ENCODE peak calls at places on chromosomes 4 and X, in nine cellular contexts. One of them, this sample, is unnamed.

GRCh38 chrX:1215123-1215823 is 2.8 kb upstream of the CRLF2 start:
- DNase-seq in erythroblast: no peak
- DNase-seq in H1: no peak
- DNase-seq in HCT116: no peak
- DNase-seq in GM12892: no peak
- DNase-seq in body of pancreas: no peak
- DNase-seq in right lobe of liver: no peak
- DNase-seq in prostate gland: no peak
- DNase-seq in GM12891: no peak
- DNase-seq in this sample: no peak

GRCh38 chr4:3307891-3308575 is 15.2 kb downstream of the RGS12 start:
- DNase-seq in erythroblast: no peak
- DNase-seq in H1: no peak
- DNase-seq in HCT116: no peak
- DNase-seq in GM12892: no peak
- DNase-seq in body of pancreas: peak
- DNase-seq in right lobe of liver: peak
- DNase-seq in prostate gland: no peak
- DNase-seq in GM12891: no peak
- DNase-seq in this sample: no peak

GRCh38 chr4:85474356-85474755 is 594 bp upstream of the ARHGAP24 start:
- DNase-seq in erythroblast: no peak
- DNase-seq in H1: no peak
- DNase-seq in HCT116: no peak
- DNase-seq in GM12892: no peak
- DNase-seq in body of pancreas: no peak
- DNase-seq in right lobe of liver: no peak
- DNase-seq in prostate gland: no peak
- DNase-seq in GM12891: no peak
- DNase-seq in this sample: no peak

GRCh38 chr4:145183023-145183422 is 2.6 kb upstream of the OTUD4 start:
- DNase-seq in erythroblast: no peak
- DNase-seq in H1: no peak
- DNase-seq in HCT116: no peak
- DNase-seq in GM12892: no peak
- DNase-seq in body of pancreas: no peak
- DNase-seq in right lobe of liver: no peak
- DNase-seq in prostate gland: no peak
- DNase-seq in GM12891: no peak
- DNase-seq in this sample: no peak

GRCh38 chr4:80365928-80366327 is 30.4 kb downstream of the CFAP299 start:
- DNase-seq in erythroblast: peak
- DNase-seq in H1: no peak
- DNase-seq in HCT116: peak
- DNase-seq in GM12892: no peak
- DNase-seq in body of pancreas: peak
- DNase-seq in right lobe of liver: no peak
- DNase-seq in prostate gland: peak
- DNase-seq in GM12891: no peak
- DNase-seq in this sample: peak

GRCh38 chr4:184538023-184538599 is 63.8 kb upstream of the IRF2 start:
- DNase-seq in erythroblast: peak
- DNase-seq in H1: no peak
- DNase-seq in HCT116: peak
- DNase-seq in GM12892: no peak
- DNase-seq in body of pancreas: peak
- DNase-seq in right lobe of liver: peak
- DNase-seq in prostate gland: peak
- DNase-seq in GM12891: peak
- DNase-seq in this sample: peak

GRCh38 chr4:109302366-109303140 is at the start of gene COL25A1:
- DNase-seq in erythroblast: peak
- DNase-seq in H1: peak
- DNase-seq in HCT116: no peak
- DNase-seq in GM12892: peak
- DNase-seq in body of pancreas: peak
- DNase-seq in right lobe of liver: peak
- DNase-seq in prostate gland: peak
- DNase-seq in GM12891: peak
- DNase-seq in this sample: no peak

GRCh38 chr4:175509320-175509719 is 302.7 kb downstream of the GPM6A start:
- DNase-seq in erythroblast: no peak
- DNase-seq in H1: peak
- DNase-seq in HCT116: peak
- DNase-seq in GM12892: no peak
- DNase-seq in body of pancreas: no peak
- DNase-seq in right lobe of liver: no peak
- DNase-seq in prostate gland: no peak
- DNase-seq in GM12891: no peak
- DNase-seq in this sample: no peak

GRCh38 chr4:156084312-156084811 is 130.7 kb upstream of the CTSO start:
- DNase-seq in erythroblast: no peak
- DNase-seq in H1: no peak
- DNase-seq in HCT116: no peak
- DNase-seq in GM12892: no peak
- DNase-seq in body of pancreas: no peak
- DNase-seq in right lobe of liver: no peak
- DNase-seq in prostate gland: no peak
- DNase-seq in GM12891: no peak
- DNase-seq in this sample: no peak

GRCh38 chrX:16457239-16457638 is 192.7 kb upstream of the S100G start:
- DNase-seq in erythroblast: no peak
- DNase-seq in H1: no peak
- DNase-seq in HCT116: no peak
- DNase-seq in GM12892: no peak
- DNase-seq in body of pancreas: no peak
- DNase-seq in right lobe of liver: no peak
- DNase-seq in prostate gland: no peak
- DNase-seq in GM12891: no peak
- DNase-seq in this sample: no peak

GRCh38 chr4:177322156-177322685 is 12.5 kb downstream of the NEIL3 start:
- DNase-seq in erythroblast: no peak
- DNase-seq in H1: no peak
- DNase-seq in HCT116: no peak
- DNase-seq in GM12892: no peak
- DNase-seq in body of pancreas: no peak
- DNase-seq in right lobe of liver: no peak
- DNase-seq in prostate gland: no peak
- DNase-seq in GM12891: no peak
- DNase-seq in this sample: no peak

GRCh38 chr4:154743683-154744340 is at the start of gene LRAT:
- DNase-seq in erythroblast: peak
- DNase-seq in H1: peak
- DNase-seq in HCT116: peak
- DNase-seq in GM12892: no peak
- DNase-seq in body of pancreas: peak
- DNase-seq in right lobe of liver: peak
- DNase-seq in prostate gland: peak
- DNase-seq in GM12891: peak
- DNase-seq in this sample: no peak

GRCh38 chr4:108544504-108544903 is 75.9 kb upstream of the RPL34 start:
- DNase-seq in erythroblast: no peak
- DNase-seq in H1: no peak
- DNase-seq in HCT116: no peak
- DNase-seq in GM12892: no peak
- DNase-seq in body of pancreas: no peak
- DNase-seq in right lobe of liver: no peak
- DNase-seq in prostate gland: no peak
- DNase-seq in GM12891: no peak
- DNase-seq in this sample: no peak

GRCh38 chr4:139554726-139555072 is 1.3 kb downstream of the SETD7 start:
- DNase-seq in erythroblast: no peak
- DNase-seq in H1: no peak
- DNase-seq in HCT116: no peak
- DNase-seq in GM12892: no peak
- DNase-seq in body of pancreas: no peak
- DNase-seq in right lobe of liver: no peak
- DNase-seq in prostate gland: no peak
- DNase-seq in GM12891: no peak
- DNase-seq in this sample: no peak

GRCh38 chrX:53654378-53654777 is 32.1 kb downstream of the HUWE1 start:
- DNase-seq in erythroblast: no peak
- DNase-seq in H1: no peak
- DNase-seq in HCT116: no peak
- DNase-seq in GM12892: no peak
- DNase-seq in body of pancreas: no peak
- DNase-seq in right lobe of liver: no peak
- DNase-seq in prostate gland: no peak
- DNase-seq in GM12891: no peak
- DNase-seq in this sample: no peak

GRCh38 chrX:66163447-66163846 is 600 bp upstream of the HEPH start:
- DNase-seq in erythroblast: no peak
- DNase-seq in H1: no peak
- DNase-seq in HCT116: no peak
- DNase-seq in GM12892: no peak
- DNase-seq in body of pancreas: no peak
- DNase-seq in right lobe of liver: no peak
- DNase-seq in prostate gland: no peak
- DNase-seq in GM12891: no peak
- DNase-seq in this sample: no peak

GRCh38 chr4:105896984-105897760 is 1.9 kb downstream of the NPNT start:
- DNase-seq in erythroblast: no peak
- DNase-seq in H1: no peak
- DNase-seq in HCT116: no peak
- DNase-seq in GM12892: no peak
- DNase-seq in body of pancreas: no peak
- DNase-seq in right lobe of liver: no peak
- DNase-seq in prostate gland: no peak
- DNase-seq in GM12891: no peak
- DNase-seq in this sample: no peak

GRCh38 chr4:159296061-159296460 is 193.2 kb downstream of the RAPGEF2 start:
- DNase-seq in erythroblast: peak
- DNase-seq in H1: no peak
- DNase-seq in HCT116: no peak
- DNase-seq in GM12892: no peak
- DNase-seq in body of pancreas: no peak
- DNase-seq in right lobe of liver: no peak
- DNase-seq in prostate gland: no peak
- DNase-seq in GM12891: no peak
- DNase-seq in this sample: no peak

GRCh38 chr4:97987019-97987648 is 156.1 kb downstream of the STPG2 start:
- DNase-seq in erythroblast: peak
- DNase-seq in H1: no peak
- DNase-seq in HCT116: peak
- DNase-seq in GM12892: no peak
- DNase-seq in body of pancreas: no peak
- DNase-seq in right lobe of liver: no peak
- DNase-seq in prostate gland: no peak
- DNase-seq in GM12891: no peak
- DNase-seq in this sample: no peak

GRCh38 chrX:155645180-155645579 is 32.4 kb upstream of the TMLHE start:
- DNase-seq in erythroblast: no peak
- DNase-seq in H1: no peak
- DNase-seq in HCT116: no peak
- DNase-seq in GM12892: no peak
- DNase-seq in body of pancreas: no peak
- DNase-seq in right lobe of liver: no peak
- DNase-seq in prostate gland: no peak
- DNase-seq in GM12891: no peak
- DNase-seq in this sample: no peak

GRCh38 chr4:1207603-1208265 is 35.4 kb upstream of the SPON2 start:
- DNase-seq in erythroblast: no peak
- DNase-seq in H1: no peak
- DNase-seq in HCT116: no peak
- DNase-seq in GM12892: no peak
- DNase-seq in body of pancreas: peak
- DNase-seq in right lobe of liver: peak
- DNase-seq in prostate gland: no peak
- DNase-seq in GM12891: no peak
- DNase-seq in this sample: no peak

GRCh38 chr4:151905197-151905596 is 144.4 kb upstream of the GATB start:
- DNase-seq in erythroblast: no peak
- DNase-seq in H1: no peak
- DNase-seq in HCT116: no peak
- DNase-seq in GM12892: no peak
- DNase-seq in body of pancreas: no peak
- DNase-seq in right lobe of liver: no peak
- DNase-seq in prostate gland: no peak
- DNase-seq in GM12891: peak
- DNase-seq in this sample: no peak

GRCh38 chr4:3402409-3403103 is 39.2 kb upstream of the HGFAC start:
- DNase-seq in erythroblast: no peak
- DNase-seq in H1: no peak
- DNase-seq in HCT116: no peak
- DNase-seq in GM12892: no peak
- DNase-seq in body of pancreas: no peak
- DNase-seq in right lobe of liver: peak
- DNase-seq in prostate gland: no peak
- DNase-seq in GM12891: no peak
- DNase-seq in this sample: no peak

GRCh38 chr4:54657556-54658313 is at the start of gene KIT:
- DNase-seq in erythroblast: peak
- DNase-seq in H1: peak
- DNase-seq in HCT116: no peak
- DNase-seq in GM12892: peak
- DNase-seq in body of pancreas: peak
- DNase-seq in right lobe of liver: peak
- DNase-seq in prostate gland: no peak
- DNase-seq in GM12891: peak
- DNase-seq in this sample: peak
- TF ChIP-seq POLR2A in erythroblast: peak
- TF ChIP-seq POLR2A in H1: peak
- TF ChIP-seq POLR2A in HCT116: no peak
- TF ChIP-seq POLR2A in GM12892: no peak
- TF ChIP-seq POLR2A in body of pancreas: no peak
- TF ChIP-seq POLR2A in right lobe of liver: no peak
- TF ChIP-seq POLR2A in prostate gland: no peak
- TF ChIP-seq POLR2A in GM12891: no peak
- TF ChIP-seq POLR2A in this sample: peak

GRCh38 chr4:82430193-82431025 is at the start of the genes ENOPH1 and HNRNPDL:
- DNase-seq in erythroblast: peak
- DNase-seq in H1: peak
- DNase-seq in HCT116: peak
- DNase-seq in GM12892: peak
- DNase-seq in body of pancreas: peak
- DNase-seq in right lobe of liver: peak
- DNase-seq in prostate gland: peak
- DNase-seq in GM12891: peak
- DNase-seq in this sample: peak
- TF ChIP-seq POLR2A in erythroblast: peak
- TF ChIP-seq POLR2A in H1: peak
- TF ChIP-seq POLR2A in HCT116: peak
- TF ChIP-seq POLR2A in GM12892: peak
- TF ChIP-seq POLR2A in body of pancreas: peak
- TF ChIP-seq POLR2A in right lobe of liver: peak
- TF ChIP-seq POLR2A in prostate gland: peak
- TF ChIP-seq POLR2A in GM12891: peak
- TF ChIP-seq POLR2A in this sample: peak

GRCh38 chrX:129790808-129791207 is 11.1 kb downstream of the SASH3 start:
- DNase-seq in erythroblast: no peak
- DNase-seq in H1: no peak
- DNase-seq in HCT116: no peak
- DNase-seq in GM12892: no peak
- DNase-seq in body of pancreas: no peak
- DNase-seq in right lobe of liver: no peak
- DNase-seq in prostate gland: no peak
- DNase-seq in GM12891: no peak
- DNase-seq in this sample: no peak
- TF ChIP-seq POLR2A in erythroblast: no peak
- TF ChIP-seq POLR2A in H1: no peak
- TF ChIP-seq POLR2A in HCT116: no peak
- TF ChIP-seq POLR2A in GM12892: no peak
- TF ChIP-seq POLR2A in body of pancreas: no peak
- TF ChIP-seq POLR2A in right lobe of liver: no peak
- TF ChIP-seq POLR2A in prostate gland: no peak
- TF ChIP-seq POLR2A in GM12891: no peak
- TF ChIP-seq POLR2A in this sample: no peak

GRCh38 chr4:137531951-137532868 is at the start of gene PCDH18:
- DNase-seq in erythroblast: no peak
- DNase-seq in H1: peak
- DNase-seq in HCT116: no peak
- DNase-seq in GM12892: no peak
- DNase-seq in body of pancreas: peak
- DNase-seq in right lobe of liver: peak
- DNase-seq in prostate gland: peak
- DNase-seq in GM12891: no peak
- DNase-seq in this sample: peak
- TF ChIP-seq POLR2A in erythroblast: no peak
- TF ChIP-seq POLR2A in H1: peak
- TF ChIP-seq POLR2A in HCT116: no peak
- TF ChIP-seq POLR2A in GM12892: no peak
- TF ChIP-seq POLR2A in body of pancreas: no peak
- TF ChIP-seq POLR2A in right lobe of liver: no peak
- TF ChIP-seq POLR2A in prostate gland: peak
- TF ChIP-seq POLR2A in GM12891: no peak
- TF ChIP-seq POLR2A in this sample: peak

This sample was measured in H54.